ENCODE peak calls at places on chromosomes 1 and 21, in five cellular contexts. K is naive thymus-derived CD4-positive, alpha-beta T cell; B is amniotic stem cell; T is left colon; U is occipital lobe. A is an unnamed sample.

GRCh38 chr1:170261669-170262068 is 115.9 kb downstream of the NTMT2 start:
- DNase-seq in K (no peak), B (no peak), T (no peak), U (no peak), A (no peak)

GRCh38 chr21:35976481-35976880 is 83.8 kb downstream of the SETD4 start:
- DNase-seq in K (no peak), B (no peak), T (no peak), U (no peak), A (no peak)

GRCh38 chr1:227888404-227889046 is 59.2 kb downstream of the WNT9A start:
- DNase-seq in K (no peak), B (no peak), T (peak), U (no peak), A (no peak)

GRCh38 chr1:38235705-38236104 is 189.1 kb upstream of the POU3F1 start:
- DNase-seq in K (no peak), B (peak), T (no peak), U (no peak), A (no peak)

GRCh38 chr1:3174487-3175247 is 105.7 kb downstream of the PRDM16 start:
- DNase-seq in K (no peak), B (no peak), T (no peak), U (no peak), A (peak)

GRCh38 chr1:217343907-217344306 is 287.0 kb downstream of the GPATCH2 start:
- DNase-seq in K (no peak), B (no peak), T (no peak), U (no peak), A (no peak)

GRCh38 chr1:81158592-81158991 is 642.1 kb upstream of the ADGRL2 start:
- DNase-seq in K (no peak), B (no peak), T (no peak), U (no peak), A (no peak)

GRCh38 chr1:32681501-32681900 is 21.1 kb downstream of the SYNC start:
- DNase-seq in K (no peak), B (no peak), T (no peak), U (no peak), A (no peak)

GRCh38 chr1:223700388-223700918 is 11.9 kb upstream of the CAPN2 start:
- DNase-seq in K (no peak), B (no peak), T (no peak), U (no peak), A (no peak)

GRCh38 chr1:235935506-235936224 is 69.0 kb upstream of the LYST start:
- DNase-seq in K (no peak), B (no peak), T (peak), U (no peak), A (no peak)

GRCh38 chr1:8116892-8117262 is 90.8 kb upstream of the ERRFI1 start:
- DNase-seq in K (no peak), B (peak), T (peak), U (no peak), A (no peak)

GRCh38 chr1:193062698-193063463 is 3.5 kb downstream of the RO60 start:
- DNase-seq in K (no peak), B (no peak), T (no peak), U (no peak), A (no peak)

GRCh38 chr1:231301990-231302389 is 35.7 kb downstream of the EXOC8 start:
- DNase-seq in K (no peak), B (no peak), T (no peak), U (no peak), A (no peak)

GRCh38 chr21:35615325-35615724 is 445.0 kb downstream of the SETD4 start:
- DNase-seq in K (no peak), B (no peak), T (no peak), U (no peak), A (no peak)

GRCh38 chr1:173527151-173527826 is 50.2 kb downstream of the PRDX6 start:
- DNase-seq in K (no peak), B (no peak), T (no peak), U (no peak), A (no peak)

GRCh38 chr1:201902198-201902597 is 13.5 kb downstream of the SHISA4 start:
- DNase-seq in K (no peak), B (no peak), T (no peak), U (no peak), A (no peak)

GRCh38 chr1:10178602-10179407 is 31.6 kb upstream of the KIF1B start:
- DNase-seq in K (no peak), B (no peak), T (no peak), U (no peak), A (peak)

GRCh38 chr1:7679873-7680790 is 91.0 kb upstream of the VAMP3 start:
- DNase-seq in K (peak), B (peak), T (peak), U (peak), A (peak)

GRCh38 chr1:233102381-233102780 is 152.0 kb downstream of the NTPCR start:
- DNase-seq in K (no peak), B (no peak), T (no peak), U (no peak), A (no peak)

GRCh38 chr1:206635983-206636354 is 633 bp downstream of the DYRK3 start:
- DNase-seq in K (no peak), B (no peak), T (no peak), U (no peak), A (no peak)